ENCODE peak calls at places on chromosomes 3 and 15, in six cellular contexts. K is IMR-90, H is H9, J is neuronal stem cell, T is H1, N is mesenchymal stem cell. X is an unnamed sample.

GRCh38 chr3:64766463-64766862 is 78.7 kb upstream of the ADAMTS9 start:
- DNase-seq in T (no peak), H (no peak), N (no peak), K (no peak), J (no peak), X (no peak)

GRCh38 chr15:22888120-22888859 is 49.8 kb downstream of the NIPA2 start:
- DNase-seq in H (no peak), J (no peak), K (peak), T (no peak), N (peak), X (no peak)

GRCh38 chr3:52056968-52057805 is 816 bp upstream of the DUSP7 start:
- DNase-seq in J (peak), N (peak), K (peak), H (peak), T (peak), X (peak)

GRCh38 chr15:42921049-42921731 is 612 bp upstream of the TTBK2 start:
- DNase-seq in H (no peak), K (peak), T (no peak), N (peak), J (peak), X (no peak)

GRCh38 chr3:97432914-97433313 is 331.6 kb upstream of the ARL6 start:
- DNase-seq in J (no peak), H (no peak), N (no peak), T (no peak), K (no peak), X (no peak)

GRCh38 chr3:81776643-81777042 is 15.2 kb upstream of the GBE1 start:
- DNase-seq in N (no peak), K (no peak), T (no peak), J (no peak), H (no peak), X (no peak)

GRCh38 chr3:144098691-144099090 is 127.1 kb downstream of the DIPK2A start:
- DNase-seq in J (no peak), T (no peak), K (no peak), H (no peak), N (no peak), X (no peak)

GRCh38 chr3:100796556-100796955 is 87.3 kb downstream of the TFG start:
- DNase-seq in K (peak), H (no peak), J (no peak), N (peak), T (no peak), X (peak)

GRCh38 chr3:158918008-158918407 is 116.2 kb downstream of the MFSD1 start:
- DNase-seq in N (peak), T (peak), J (peak), H (peak), K (peak), X (peak)

GRCh38 chr3:118801899-118802298 is 232.7 kb downstream of the IGSF11 start:
- DNase-seq in T (no peak), J (no peak), K (no peak), N (no peak), H (no peak), X (no peak)

GRCh38 chr3:76724706-76725105 is 315.2 kb upstream of the ROBO2 start:
- DNase-seq in T (no peak), N (no peak), H (no peak), J (no peak), K (no peak), X (no peak)

GRCh38 chr3:197942956-197943556 is 6.9 kb upstream of the RPL35A start:
- DNase-seq in N (peak), H (no peak), J (no peak), K (peak), T (no peak), X (peak)

GRCh38 chr15:90836296-90836871 is 32.0 kb upstream of the FURIN start:
- DNase-seq in K (peak), H (no peak), J (no peak), N (peak), T (no peak), X (peak)

GRCh38 chr15:89104172-89104564 is 15.9 kb downstream of the ABHD2 start:
- DNase-seq in N (no peak), K (peak), H (no peak), T (no peak), J (no peak), X (no peak)
- H2BK120ac ChIP-seq in N (no peak), K (peak), H (no peak), T (no peak), J (no peak), X (no peak)

GRCh38 chr15:28219116-28219515 is 102.9 kb downstream of the HERC2 start:
- DNase-seq in T (no peak), H (no peak), J (no peak), N (no peak), K (no peak), X (no peak)
- H2BK15ac ChIP-seq in T (no peak), H (no peak), J (no peak), N (no peak), K (no peak), X (no peak)

GRCh38 chr15:88834211-88834812 is 31.1 kb downstream of the ACAN start:
- DNase-seq in T (peak), J (peak), N (peak), K (peak), H (peak), X (peak)
- H2BK120ac ChIP-seq in T (no peak), J (no peak), N (no peak), K (no peak), H (no peak), X (no peak)

GRCh38 chr3:69822501-69822900 is 83.2 kb downstream of the MITF start:
- DNase-seq in K (no peak), H (no peak), N (no peak), J (no peak), T (no peak), X (no peak)
- H2BK15ac ChIP-seq in K (no peak), H (no peak), N (no peak), J (no peak), T (no peak), X (no peak)

DNA sequence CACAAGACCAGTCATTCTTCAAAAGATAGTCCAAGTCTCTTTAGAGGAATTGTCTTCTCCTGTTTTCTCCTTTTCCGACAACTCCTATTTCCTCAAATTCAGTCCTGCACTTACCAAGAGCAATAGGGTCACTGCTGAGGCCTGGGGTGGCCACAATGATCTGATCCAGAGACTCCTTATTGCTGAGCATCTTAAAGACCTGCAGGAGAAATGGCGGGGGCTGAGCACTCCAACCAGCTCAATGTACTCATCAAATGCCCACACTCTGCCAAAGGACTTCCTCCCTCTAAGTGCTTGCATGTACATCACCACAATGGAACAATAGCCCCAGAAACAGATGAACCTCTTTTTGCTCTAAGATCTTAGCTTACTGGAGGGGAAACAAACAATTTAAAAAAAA is 9.6 kb downstream of the UBL7 start:
- DNase-seq in N (no peak), T (no peak), J (no peak), K (no peak), H (no peak), X (no peak)
- H2BK120ac ChIP-seq in N (no peak), T (no peak), J (no peak), K (no peak), H (no peak), X (no peak)

GRCh38 chr15:33157636-33158035 is 36.9 kb downstream of the FMN1 start:
- DNase-seq in T (no peak), K (no peak), J (no peak), H (no peak), N (no peak), X (no peak)
- H2BK15ac ChIP-seq in T (no peak), K (no peak), J (no peak), H (no peak), N (no peak), X (no peak)

DNA sequence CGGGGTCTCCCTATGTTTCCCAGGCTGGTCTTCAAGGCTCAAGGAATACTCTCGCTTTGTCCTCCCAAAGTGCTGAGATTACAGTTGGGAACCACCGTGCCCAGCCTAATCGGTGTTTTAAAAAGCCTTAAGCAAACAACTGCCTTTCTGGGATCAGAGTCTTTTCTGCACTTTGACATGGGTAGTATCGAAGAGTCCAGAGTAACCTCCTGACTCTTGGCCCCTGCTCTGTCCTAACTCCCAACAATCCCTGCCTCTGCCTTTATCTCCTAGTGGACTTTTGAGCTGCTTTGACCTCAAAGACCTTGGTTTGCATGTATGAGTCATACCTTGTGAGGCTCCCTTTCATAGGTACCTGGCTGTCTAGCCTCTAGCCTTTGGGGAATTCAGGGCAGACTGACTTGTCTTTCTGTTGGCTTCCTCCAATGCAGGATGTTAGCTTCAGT is 21.0 kb upstream of the HACD2 start:
- DNase-seq in N (peak), K (no peak), H (peak), J (no peak), T (no peak), X (peak)
- H2BK120ac ChIP-seq in N (peak), K (peak), H (no peak), J (no peak), T (no peak), X (no peak)

GRCh38 chr3:25885544-25885943 is 95.7 kb downstream of the OXSM start:
- DNase-seq in T (no peak), N (no peak), J (no peak), K (peak), H (no peak), X (peak)

GRCh38 chr3:25884981-25885380 is 95.1 kb downstream of the OXSM start:
- DNase-seq in T (no peak), K (no peak), J (no peak), H (no peak), N (no peak), X (no peak)

GRCh38 chr3:25887907-25888306 is 98.0 kb downstream of the OXSM start:
- DNase-seq in H (no peak), K (no peak), T (no peak), J (no peak), N (no peak), X (no peak)

GRCh38 chr3:25894101-25894500 is 104.2 kb downstream of the OXSM start:
- DNase-seq in J (no peak), K (peak), H (no peak), N (no peak), T (no peak), X (no peak)

GRCh38 chr3:25889132-25889917 is 99.4 kb downstream of the OXSM start:
- DNase-seq in H (no peak), T (no peak), J (no peak), N (peak), K (peak), X (peak)
- H2BK15ac ChIP-seq in H (no peak), T (no peak), J (no peak), N (no peak), K (no peak), X (no peak)